ENCODE peak calls at places on chromosomes 3 and 15, in four cellular contexts. F is AG09319, Q is hepatocyte, P is C1 segment of cervical spinal cord. U is an unnamed sample.

GRCh38 chr3:124873241-124873640 is 13.9 kb downstream of the ITGB5 start:
- DNase-seq in F (no peak), Q (no peak), P (no peak), U (no peak)

GRCh38 chr3:164467027-164467426 is 611.3 kb downstream of the SI start:
- DNase-seq in F (no peak), Q (no peak), P (no peak), U (no peak)

GRCh38 chr3:72892870-72893269 is 5.0 kb downstream of the GXYLT2 start:
- DNase-seq in F (no peak), Q (no peak), P (no peak), U (no peak)

GRCh38 chr3:20256144-20256543 is 70.1 kb upstream of the SGO1 start:
- DNase-seq in F (no peak), Q (no peak), P (no peak), U (no peak)

GRCh38 chr15:36422631-36423030 is 156.8 kb upstream of the CDIN1 start:
- DNase-seq in F (no peak), Q (no peak), P (no peak), U (no peak)

GRCh38 chr3:23365066-23365465 is 161.9 kb downstream of the UBE2E2 start:
- DNase-seq in F (no peak), Q (no peak), P (no peak), U (no peak)

GRCh38 chr15:68348064-68348463 is 70.5 kb downstream of the FEM1B start:
- DNase-seq in F (no peak), Q (no peak), P (no peak), U (no peak)

GRCh38 chr3:46896386-46896785 is 18.9 kb downstream of the PTH1R start:
- DNase-seq in F (no peak), Q (no peak), P (no peak), U (no peak)

GRCh38 chr15:90432253-90432652 is 44.2 kb downstream of the IQGAP1 start:
- DNase-seq in F (no peak), Q (no peak), P (no peak), U (no peak)

GRCh38 chr3:107710851-107711250 is 188.1 kb downstream of the BBX start:
- DNase-seq in F (no peak), Q (peak; percentile 8), P (no peak), U (no peak)

GRCh38 chr15:100252779-100253417 is 88.9 kb downstream of the ADAMTS17 start:
- DNase-seq in F (no peak), Q (no peak), P (no peak), U (no peak)

GRCh38 chr15:26115229-26115943 is 252.3 kb upstream of the ATP10A start:
- DNase-seq in F (no peak), Q (no peak), P (no peak), U (no peak)

GRCh38 chr3:23646201-23646955 is 159.4 kb upstream of the UBE2E1 start:
- DNase-seq in F (no peak), Q (no peak), P (no peak), U (no peak)

GRCh38 chr3:109903100-109903499 is 565.8 kb upstream of the DPPA4 start:
- DNase-seq in F (no peak), Q (no peak), P (no peak), U (no peak)

GRCh38 chr3:12734960-12735359 is 24.1 kb downstream of the TMEM40 start:
- DNase-seq in F (no peak), Q (no peak), P (no peak), U (no peak)

GRCh38 chr3:43144811-43145490 is 39.1 kb upstream of the POMGNT2 start:
- DNase-seq in F (peak; percentile 18), Q (no peak), P (no peak), U (no peak)

GRCh38 chr3:188092648-188093047 is 61.3 kb upstream of the LPP start:
- DNase-seq in F (no peak), Q (no peak), P (no peak), U (no peak)

GRCh38 chr3:6785726-6786125 is 75.2 kb upstream of the GRM7 start:
- DNase-seq in F (no peak), Q (no peak), P (no peak), U (no peak)

GRCh38 chr3:147356909-147357733 is 49.2 kb downstream of the ZIC4 start:
- DNase-seq in F (no peak), Q (no peak), P (no peak), U (no peak)

GRCh38 chr3:40294434-40294833 is 15.1 kb upstream of the EIF1B start:
- DNase-seq in F (no peak), Q (no peak), P (no peak), U (no peak)

GRCh38 chr3:69568458-69568857 is 170.8 kb upstream of the MITF start:
- DNase-seq in F (no peak), Q (no peak), P (no peak), U (no peak)

GRCh38 chr15:42355291-42355690 is 4.0 kb upstream of the CAPN3 start:
- DNase-seq in F (no peak), Q (no peak), P (no peak), U (no peak)

GRCh38 chr15:101684384-101684783 is 32.2 kb upstream of the TM2D3 start:
- DNase-seq in F (no peak), Q (peak; percentile 69), P (no peak), U (no peak)

GRCh38 chr3:54146383-54147239 is 24.3 kb downstream of the CACNA2D3 start:
- DNase-seq in F (peak; percentile 15), Q (peak; percentile 75), P (no peak), U (peak; percentile 55)

GRCh38 chr15:41493205-41493901 is at the start of gene ITPKA:
- DNase-seq in F (peak; percentile 23), Q (peak; percentile 88), P (no peak), U (peak; percentile 11)

GRCh38 chr3:175518459-175518858 is 659.3 kb downstream of the NAALADL2 start:
- DNase-seq in F (no peak), Q (no peak), P (no peak), U (no peak)

GRCh38 chr3:126450219-126450618 is 25.5 kb downstream of the ZXDC start:
- DNase-seq in F (no peak), Q (no peak), P (no peak), U (no peak)

GRCh38 chr3:72957303-72957702 is 39.3 kb upstream of the PPP4R2 start:
- DNase-seq in F (no peak), Q (peak; percentile 62), P (no peak), U (peak; percentile 42)

GRCh38 chr15:51270706-51271105 is 67.7 kb downstream of the CYP19A1 start:
- DNase-seq in F (no peak), Q (no peak), P (no peak), U (peak; percentile 20)

U was measured in substantia nigra.